ENCODE peak calls at places on chromosome 9, in nine cellular contexts. Y is astrocyte of the spinal cord; V is CD8-positive, alpha-beta T cell; W is lower lobe of right lung; C is left lung; K is fibroblast of mammary gland; X is foreskin keratinocyte; O is sigmoid colon; N is OCI-LY7. J is an unnamed sample.

GRCh38 chr9:130343445-130343918 is 77.9 kb downstream of the HMCN2 start:
- DNase-seq in Y (no peak), V (no peak), W (no peak), C (peak; percentile 64), K (no peak), X (no peak), O (peak; percentile 75), N (peak; percentile 25), J (peak; percentile 57)

GRCh38 chr9:129278391-129279237 is 100.6 kb upstream of the IER5L start:
- DNase-seq in Y (peak; percentile 13), V (no peak), W (peak; percentile 46), C (no peak), K (peak; percentile 29), X (peak; percentile 76), O (peak; percentile 54), N (peak; percentile 43), J (no peak)

GRCh38 chr9:22030101-22030598 is 21.0 kb upstream of the CDKN2B start:
- DNase-seq in Y (peak; percentile 73), V (no peak), W (no peak), C (no peak), K (peak; percentile 74), X (peak; percentile 69), O (no peak), N (peak; percentile 56), J (no peak)

GRCh38 chr9:34991833-34992375 is 2.4 kb downstream of the DNAJB5 start:
- DNase-seq in Y (peak; percentile 24), V (no peak), W (no peak), C (no peak), K (no peak), X (no peak), O (peak; percentile 85), N (no peak), J (peak; percentile 27)

GRCh38 chr9:132443951-132444615 is 34.1 kb downstream of the CFAP77 start:
- DNase-seq in Y (no peak), V (no peak), W (no peak), C (no peak), K (no peak), X (no peak), O (no peak), N (no peak), J (no peak)

GRCh38 chr9:106941901-106942300 is 78.9 kb downstream of the ZNF462 start:
- DNase-seq in Y (no peak), V (no peak), W (no peak), C (no peak), K (no peak), X (no peak), O (no peak), N (no peak), J (no peak)

GRCh38 chr9:123550797-123551196 is 194.8 kb downstream of the CRB2 start:
- DNase-seq in Y (no peak), V (no peak), W (no peak), C (no peak), K (no peak), X (no peak), O (no peak), N (no peak), J (no peak)

GRCh38 chr9:84759300-84759750 is 89.8 kb downstream of the NTRK2 start:
- DNase-seq in Y (no peak), V (no peak), W (no peak), C (no peak), K (no peak), X (peak; percentile 82), O (no peak), N (no peak), J (no peak)

GRCh38 chr9:27022920-27023319 is 17.4 kb upstream of the LRRC19 start:
- DNase-seq in Y (no peak), V (no peak), W (no peak), C (no peak), K (no peak), X (no peak), O (no peak), N (no peak), J (no peak)

DNA sequence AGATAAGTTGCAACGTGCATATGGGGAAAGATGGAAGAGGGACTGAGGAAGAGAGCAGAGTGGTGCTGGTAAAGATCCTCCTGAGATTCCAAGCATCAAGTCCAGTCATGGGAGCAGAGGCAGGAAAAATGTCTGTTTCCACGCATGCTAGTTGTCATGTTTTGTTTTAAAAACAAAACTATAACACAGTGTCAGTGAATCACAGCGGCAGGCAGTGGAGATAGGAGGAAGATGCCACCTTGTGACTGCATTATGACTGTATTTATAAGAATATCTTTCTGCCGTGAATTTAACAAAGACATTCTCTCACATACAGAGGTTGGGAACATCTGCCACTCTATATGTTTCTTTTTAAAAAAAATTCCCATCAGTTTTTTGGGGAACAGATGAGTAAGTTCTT is 3.7 kb upstream of the SVEP1 start:
- DNase-seq in Y (no peak), V (no peak), W (no peak), C (no peak), K (peak; percentile 72), X (no peak), O (no peak), N (no peak), J (no peak)
- TF ChIP-seq CTCF in Y (no peak), V (no peak), W (no peak), C (no peak), K (peak; percentile 33), X (peak; percentile 56), O (no peak), N (no peak), J (no peak)

GRCh38 chr9:86275962-86276361 is 6.4 kb downstream of the ISCA1 start:
- DNase-seq in Y (no peak), V (no peak), W (no peak), C (no peak), K (no peak), X (no peak), O (no peak), N (peak; percentile 33), J (no peak)
- TF ChIP-seq CTCF in Y (peak; percentile 32), V (no peak), W (no peak), C (no peak), K (peak; percentile 18), X (peak; percentile 50), O (no peak), N (peak; percentile 49), J (no peak)

GRCh38 chr9:136779808-136780207 is 11.3 kb upstream of the TMEM141 start:
- DNase-seq in Y (no peak), V (no peak), W (no peak), C (peak; percentile 7), K (no peak), X (no peak), O (no peak), N (no peak), J (no peak)
- TF ChIP-seq CTCF in Y (peak; percentile 10), V (no peak), W (no peak), C (no peak), K (no peak), X (no peak), O (no peak), N (no peak), J (peak; percentile 34)

GRCh38 chr9:23492126-23493002 is 333.7 kb downstream of the ELAVL2 start:
- DNase-seq in Y (peak; percentile 65), V (no peak), W (no peak), C (no peak), K (peak; percentile 58), X (peak; percentile 42), O (no peak), N (peak; percentile 37), J (peak; percentile 11)
- TF ChIP-seq CTCF in Y (peak; percentile 76), V (no peak), W (peak; percentile 51), C (peak; percentile 39), K (peak; percentile 64), X (peak; percentile 73), O (no peak), N (peak; percentile 78), J (peak; percentile 76)

GRCh38 chr9:114587345-114588149 is at the start of gene ATP6V1G1:
- DNase-seq in Y (peak; percentile 99), V (peak; percentile 99), W (peak; percentile 100), C (peak; percentile 100), K (peak; percentile 99), X (peak; percentile 95), O (peak; percentile 100), N (peak; percentile 99), J (peak; percentile 98)
- TF ChIP-seq CTCF in Y (no peak), V (no peak), W (peak; percentile 18), C (no peak), K (peak; percentile 14), X (peak; percentile 47), O (no peak), N (peak; percentile 47), J (peak; percentile 10)

GRCh38 chr9:92657296-92658094 is 12.4 kb downstream of the IPPK start:
- DNase-seq in Y (no peak), V (no peak), W (no peak), C (peak; percentile 38), K (peak; percentile 68), X (no peak), O (no peak), N (no peak), J (no peak)
- TF ChIP-seq CTCF in Y (no peak), V (no peak), W (no peak), C (no peak), K (no peak), X (no peak), O (no peak), N (no peak), J (no peak)

GRCh38 chr9:69307446-69308216 is 17.4 kb upstream of the ENTREP1 start:
- DNase-seq in Y (peak; percentile 95), V (no peak), W (no peak), C (no peak), K (no peak), X (no peak), O (no peak), N (no peak), J (no peak)
- TF ChIP-seq CTCF in Y (peak; percentile 4), V (no peak), W (no peak), C (no peak), K (no peak), X (no peak), O (no peak), N (no peak), J (no peak)

DNA sequence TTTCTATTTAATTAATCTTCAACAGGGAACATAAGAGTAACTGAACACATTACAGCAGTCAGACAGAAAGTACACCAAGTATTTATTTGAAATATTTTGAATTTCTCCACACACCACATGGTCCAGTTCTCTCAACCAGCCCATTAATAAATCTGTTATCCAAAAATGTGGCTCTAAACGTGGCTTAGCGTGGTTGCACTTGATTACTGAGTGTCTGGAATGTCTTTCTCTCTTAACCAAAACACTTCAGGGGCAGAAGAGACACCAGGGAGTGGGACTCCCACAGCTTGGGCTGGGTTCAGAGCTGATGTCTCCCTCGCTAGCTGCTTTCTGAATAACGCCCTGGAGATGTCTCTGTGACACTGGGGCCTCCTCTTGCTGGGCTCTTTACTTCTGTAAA is 52.6 kb upstream of the FANCC start:
- DNase-seq in Y (no peak), V (no peak), W (no peak), C (no peak), K (no peak), X (no peak), O (no peak), N (no peak), J (no peak)
- TF ChIP-seq CTCF in Y (no peak), V (no peak), W (no peak), C (no peak), K (no peak), X (no peak), O (no peak), N (no peak), J (no peak)

J was measured in progenitor cell of endocrine pancreas.